ENCODE peak calls at places on chromosomes 6 and 20, in seven cellular contexts. O is aorta; P is GM12891; K is activated CD4-positive, alpha-beta T cell treated with anti-CD3 and anti-CD28 coated beads, Interleukin-2, amount 50 U/mL, for 1 hour; D is mucosa of gallbladder; G is naive thymus-derived CD8-positive, alpha-beta T cell; H is BE2C. L is an unnamed sample.
A peak's percentile ranks its signal among the peaks of the same experiment; 100 is the strongest.

GRCh38 chr6:131663578-131664165 is 26.6 kb downstream of the ENPP3 start:
- DNase-seq in H (no peak), D (no peak), K (no peak), O (no peak), G (no peak), P (no peak), L (no peak)

GRCh38 chr6:134422426-134423231 is 104.7 kb upstream of the SGK1 start:
- DNase-seq in G (no peak), H (no peak), K (no peak), D (no peak), P (no peak), O (no peak), L (no peak)

GRCh38 chr6:116941727-116942126 is 64.7 kb downstream of the RFX6 start:
- DNase-seq in D (no peak), P (no peak), G (no peak), K (no peak), H (no peak), O (no peak), L (no peak)

GRCh38 chr6:56445818-56446217 is 196.9 kb downstream of the DST start:
- DNase-seq in O (no peak), D (no peak), H (no peak), P (no peak), K (no peak), G (no peak), L (no peak)

GRCh38 chr6:127201321-127201720 is 65.3 kb upstream of the RNF146 start:
- DNase-seq in D (no peak), H (no peak), G (no peak), P (no peak), O (no peak), K (no peak), L (no peak)

GRCh38 chr6:1025821-1026220 is 286.1 kb upstream of the FOXQ1 start:
- DNase-seq in G (no peak), H (no peak), K (no peak), P (no peak), D (no peak), O (no peak), L (no peak)

GRCh38 chr6:46410330-46410953 is 80.8 kb downstream of the RCAN2 start:
- DNase-seq in K (peak; percentile 4), O (no peak), H (no peak), G (peak; percentile 30), P (peak; percentile 25), D (peak; percentile 50), L (peak; percentile 32)

GRCh38 chr6:95127266-95127665 is 450.1 kb upstream of the MANEA start:
- DNase-seq in O (no peak), G (no peak), K (no peak), D (no peak), H (no peak), P (no peak), L (no peak)

GRCh38 chr6:90424580-90424979 is 127.9 kb upstream of the BACH2 start:
- DNase-seq in H (no peak), K (no peak), O (no peak), P (no peak), D (no peak), G (no peak), L (no peak)

GRCh38 chr6:110140650-110141049 is 38.8 kb downstream of the WASF1 start:
- DNase-seq in H (no peak), D (no peak), O (no peak), K (no peak), P (no peak), G (no peak), L (no peak)

GRCh38 chr6:154868143-154868594 is 126.9 kb upstream of the TIAM2 start:
- DNase-seq in G (no peak), D (no peak), K (no peak), P (peak; percentile 11), O (no peak), H (peak; percentile 22), L (peak; percentile 5)

GRCh38 chr6:36839819-36840379 is 655 bp upstream of the CPNE5 start:
- DNase-seq in O (peak; percentile 62), H (peak; percentile 68), D (no peak), K (peak; percentile 49), P (peak; percentile 70), G (peak; percentile 28), L (peak; percentile 10)

GRCh38 chr6:119350202-119351004 is 842 bp upstream of the MAN1A1 start:
- DNase-seq in G (peak; percentile 30), K (peak; percentile 26), O (no peak), D (no peak), H (no peak), P (no peak), L (peak; percentile 77)

GRCh38 chr6:165664553-165665383 is 1.7 kb upstream of the PDE10A start:
- DNase-seq in G (no peak), H (no peak), P (no peak), O (no peak), K (no peak), D (no peak), L (no peak)

GRCh38 chr6:20159781-20160540 is 52.3 kb downstream of the MBOAT1 start:
- DNase-seq in D (peak; percentile 32), O (no peak), G (no peak), K (no peak), H (no peak), P (no peak), L (no peak)

GRCh38 chr6:5367510-5367909 is 106.2 kb downstream of the FARS2 start:
- DNase-seq in P (no peak), K (no peak), G (no peak), H (no peak), O (no peak), D (no peak), L (no peak)

GRCh38 chr6:56863366-56863765 is 91.5 kb upstream of the BEND6 start:
- DNase-seq in P (no peak), G (no peak), H (no peak), K (no peak), O (no peak), D (no peak), L (no peak)

GRCh38 chr6:40350193-40350941 is 236.8 kb downstream of the LRFN2 start:
- DNase-seq in G (no peak), H (no peak), D (no peak), K (no peak), P (no peak), O (no peak), L (no peak)

GRCh38 chr20:58710481-58711265 is 18.1 kb downstream of the NPEPL1 start:
- DNase-seq in O (no peak), D (peak; percentile 8), H (no peak), P (no peak), G (no peak), K (no peak), L (no peak)

GRCh38 chr6:148973809-148974208 is 227.0 kb downstream of the UST start:
- DNase-seq in G (no peak), D (no peak), H (no peak), P (no peak), O (no peak), K (no peak), L (no peak)

GRCh38 chr20:13424174-13424833 is 203.2 kb downstream of the ISM1 start:
- DNase-seq in G (no peak), P (no peak), D (no peak), O (no peak), K (no peak), H (no peak), L (no peak)

GRCh38 chr6:155212616-155213380 is 51.0 kb upstream of the CLDN20 start:
- DNase-seq in G (no peak), D (no peak), K (no peak), H (no peak), O (no peak), P (no peak), L (no peak)

GRCh38 chr20:38866265-38867061 is 59.8 kb upstream of the FAM83D start:
- DNase-seq in G (no peak), D (no peak), H (peak; percentile 42), O (no peak), K (no peak), P (no peak), L (no peak)

GRCh38 chr20:58238490-58238889 is 10.0 kb upstream of the ANKRD60 start:
- DNase-seq in P (no peak), G (no peak), H (no peak), D (no peak), O (no peak), K (no peak), L (no peak)

GRCh38 chr6:14510038-14510437 is 392.5 kb downstream of the CD83 start:
- DNase-seq in D (no peak), O (no peak), G (no peak), K (no peak), P (no peak), H (no peak), L (no peak)

GRCh38 chr6:158032354-158032733 is 50.7 kb downstream of the SYNJ2 start:
- DNase-seq in P (no peak), D (no peak), O (peak; percentile 26), K (no peak), H (no peak), G (no peak), L (no peak)

GRCh38 chr6:166058064-166058739 is 109.4 kb downstream of the TBXT start:
- DNase-seq in H (peak; percentile 53), O (no peak), D (peak; percentile 28), G (no peak), P (no peak), K (no peak), L (no peak)

GRCh38 chr20:35663813-35664543 is 722 bp downstream of the CPNE1 start:
- DNase-seq in H (peak; percentile 87), P (peak; percentile 29), K (peak; percentile 55), G (peak; percentile 69), D (peak; percentile 23), O (peak; percentile 55), L (peak; percentile 44)

GRCh38 chr6:3294396-3294795 is 35.6 kb downstream of the PSMG4 start:
- DNase-seq in P (no peak), O (no peak), K (no peak), D (no peak), G (no peak), H (no peak), L (no peak)

GRCh38 chr6:149076355-149076734 is 241.2 kb upstream of the TAB2 start:
- DNase-seq in G (no peak), P (no peak), D (no peak), H (no peak), K (no peak), O (no peak), L (no peak)

GRCh38 chr6:3616565-3617176 is 134.8 kb downstream of the PXDC1 start:
- DNase-seq in O (no peak), D (no peak), P (no peak), K (no peak), H (no peak), G (no peak), L (no peak)

L was measured in naive thymus-derived CD4-positive, alpha-beta T cell.